ENCODE peak calls at places on chromosomes 1 and 21, in eight cellular contexts. D is PC-3, M is colonic mucosa, J is neuronal stem cell, Z is gastrocnemius medialis, C is sigmoid colon, W is lower lobe of right lung, S is K562. R is an unnamed sample.

GRCh38 chr1:193335797-193336428 is 149.5 kb upstream of the B3GALT2 start:
- DNase-seq in D (no peak), M (no peak), J (no peak), Z (no peak), C (no peak), W (no peak), S (no peak), R (no peak)

GRCh38 chr1:25993197-25993951 is 4.5 kb downstream of the PAFAH2 start:
- DNase-seq in D (no peak), M (no peak), J (no peak), Z (no peak), C (no peak), W (no peak), S (peak; percentile 72), R (no peak)

GRCh38 chr1:19414490-19414889 is 70.8 kb downstream of the CAPZB start:
- DNase-seq in D (no peak), M (no peak), J (no peak), Z (peak; percentile 73), C (peak; percentile 91), W (no peak), S (no peak), R (no peak)

GRCh38 chr1:38991638-38992449 is 768 bp downstream of the AKIRIN1 start:
- DNase-seq in D (peak; percentile 45), M (peak; percentile 53), J (peak; percentile 35), Z (peak; percentile 22), C (peak; percentile 79), W (peak; percentile 48), S (peak; percentile 56), R (no peak)

GRCh38 chr1:228174482-228175315 is 9.1 kb downstream of the IBA57 start:
- DNase-seq in D (peak; percentile 51), M (no peak), J (no peak), Z (peak; percentile 59), C (peak; percentile 65), W (peak; percentile 55), S (peak; percentile 81), R (no peak)

GRCh38 chr1:200330770-200331428 is 78.9 kb downstream of the ZNF281 start:
- DNase-seq in D (no peak), M (no peak), J (peak; percentile 79), Z (no peak), C (no peak), W (no peak), S (no peak), R (no peak)

GRCh38 chr1:209363112-209363511 is 220.4 kb upstream of the CAMK1G start:
- DNase-seq in D (peak; percentile 72), M (peak; percentile 27), J (no peak), Z (no peak), C (no peak), W (no peak), S (no peak), R (no peak)

GRCh38 chr1:14663773-14664172 is 65.3 kb downstream of the KAZN start:
- DNase-seq in D (no peak), M (no peak), J (no peak), Z (no peak), C (no peak), W (no peak), S (no peak), R (no peak)

GRCh38 chr1:151485685-151486255 is 25.4 kb upstream of the CGN start:
- DNase-seq in D (no peak), M (no peak), J (no peak), Z (no peak), C (no peak), W (no peak), S (no peak), R (no peak)

GRCh38 chr1:57013522-57013921 is 47.7 kb upstream of the C8B start:
- DNase-seq in D (no peak), M (no peak), J (no peak), Z (no peak), C (no peak), W (no peak), S (no peak), R (no peak)

GRCh38 chr21:28738305-28738704 is 254.4 kb downstream of the LTN1 start:
- DNase-seq in D (no peak), M (no peak), J (no peak), Z (no peak), C (no peak), W (no peak), S (no peak), R (no peak)

GRCh38 chr1:154344977-154345837 is 19.9 kb downstream of the ATP8B2 start:
- DNase-seq in D (peak; percentile 67), M (peak; percentile 62), J (no peak), Z (no peak), C (no peak), W (peak; percentile 63), S (peak; percentile 86), R (no peak)

GRCh38 chr1:206892351-206892984 is 4.8 kb upstream of the IL24 start:
- DNase-seq in D (peak; percentile 49), M (no peak), J (no peak), Z (no peak), C (no peak), W (no peak), S (no peak), R (no peak)

GRCh38 chr1:6424000-6424565 is 493 bp upstream of the ESPN start:
- DNase-seq in D (peak; percentile 50), M (no peak), J (no peak), Z (no peak), C (no peak), W (no peak), S (no peak), R (no peak)

GRCh38 chr1:168170552-168171508 is 7.9 kb upstream of the TIPRL start:
- DNase-seq in D (no peak), M (no peak), J (no peak), Z (no peak), C (no peak), W (no peak), S (peak; percentile 16), R (no peak)

GRCh38 chr1:205344010-205344808 is 12.5 kb downstream of the KLHDC8A start:
- DNase-seq in D (no peak), M (peak; percentile 42), J (no peak), Z (no peak), C (no peak), W (peak; percentile 62), S (peak; percentile 63), R (no peak)

GRCh38 chr1:54571803-54572202 is 23.8 kb downstream of the ACOT11 start:
- DNase-seq in D (no peak), M (no peak), J (no peak), Z (no peak), C (no peak), W (no peak), S (no peak), R (no peak)

GRCh38 chr1:36432616-36433015 is 17.6 kb downstream of the OSCP1 start:
- DNase-seq in D (no peak), M (no peak), J (no peak), Z (no peak), C (no peak), W (no peak), S (no peak), R (no peak)

GRCh38 chr1:42334240-42335049 is 590 bp downstream of the FOXJ3 start:
- DNase-seq in D (peak; percentile 55), M (peak; percentile 63), J (peak; percentile 58), Z (peak; percentile 53), C (peak; percentile 78), W (peak; percentile 66), S (peak; percentile 82), R (no peak)

GRCh38 chr1:202551683-202552082 is 158.6 kb downstream of the SYT2 start:
- DNase-seq in D (peak; percentile 6), M (no peak), J (no peak), Z (no peak), C (peak; percentile 86), W (no peak), S (peak; percentile 86), R (no peak)
- H3K27ac ChIP-seq in D (no peak overlapping the region), M (peak overlapping the region; percentile 9), J (no peak overlapping the region), Z (peak overlapping the region; percentile 5), C (peak overlapping the region; percentile 94), W (no peak overlapping the region), S (peak overlapping the region; percentile 12), R (peak overlapping the region; percentile 92)

GRCh38 chr1:109931189-109931672 is 20.6 kb downstream of the CSF1 start:
- DNase-seq in D (peak; percentile 42), M (peak; percentile 69), J (peak; percentile 91), Z (peak; percentile 68), C (peak; percentile 84), W (peak; percentile 87), S (peak; percentile 90), R (no peak)
- H3K27ac ChIP-seq in D (no peak overlapping the region), M (peak overlapping the region; percentile 73), J (peak overlapping the region; percentile 88), Z (peak overlapping the region; percentile 80), C (peak overlapping the region; percentile 79), W (peak overlapping the region; percentile 53), S (peak overlapping the region; percentile 67), R (peak overlapping the region; percentile 76)

DNA sequence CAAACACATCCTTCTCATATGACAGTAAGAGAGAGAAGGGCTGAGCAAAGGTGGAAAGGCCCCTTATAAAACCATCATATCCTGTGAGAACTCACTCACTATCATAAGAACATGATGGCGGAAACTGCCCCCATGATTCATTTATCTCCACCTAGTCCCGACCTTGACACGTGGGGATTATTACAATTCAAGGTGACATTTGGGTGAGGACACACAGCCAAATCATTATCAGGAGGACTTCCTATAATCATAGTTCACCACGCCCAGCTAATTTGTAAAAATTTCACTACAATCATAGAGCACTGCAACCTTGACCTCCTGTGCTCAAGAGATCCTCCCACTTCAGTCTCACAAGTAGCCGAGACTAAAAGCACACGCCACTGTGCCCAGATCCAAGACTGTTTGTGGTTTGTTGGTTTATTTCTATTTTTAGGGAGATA is 164.8 kb downstream of the RERE start:
- DNase-seq in D (no peak), M (no peak), J (no peak), Z (no peak), C (no peak), W (no peak), S (no peak), R (no peak)
- H3K27ac ChIP-seq in D (no peak overlapping the region), M (no peak overlapping the region), J (no peak overlapping the region), Z (peak overlapping the region; percentile 54), C (peak overlapping the region; percentile 21), W (no peak overlapping the region), S (peak overlapping the region; percentile 25), R (peak overlapping the region; percentile 20)

GRCh38 chr1:164709541-164710287 is 150.7 kb downstream of the PBX1 start:
- DNase-seq in D (peak; percentile 46), M (no peak), J (no peak), Z (no peak), C (no peak), W (no peak), S (no peak), R (no peak)

GRCh38 chr1:164708596-164708995 is 149.6 kb downstream of the PBX1 start:
- DNase-seq in D (no peak), M (no peak), J (no peak), Z (no peak), C (no peak), W (no peak), S (no peak), R (no peak)

GRCh38 chr1:164707868-164708331 is 148.9 kb downstream of the PBX1 start:
- DNase-seq in D (peak; percentile 97), M (no peak), J (no peak), Z (peak; percentile 87), C (peak; percentile 79), W (no peak), S (peak; percentile 16), R (no peak)

GRCh38 chr1:164706596-164706995 is 147.6 kb downstream of the PBX1 start:
- DNase-seq in D (peak; percentile 51), M (peak; percentile 34), J (no peak), Z (no peak), C (no peak), W (no peak), S (no peak), R (no peak)

DNA sequence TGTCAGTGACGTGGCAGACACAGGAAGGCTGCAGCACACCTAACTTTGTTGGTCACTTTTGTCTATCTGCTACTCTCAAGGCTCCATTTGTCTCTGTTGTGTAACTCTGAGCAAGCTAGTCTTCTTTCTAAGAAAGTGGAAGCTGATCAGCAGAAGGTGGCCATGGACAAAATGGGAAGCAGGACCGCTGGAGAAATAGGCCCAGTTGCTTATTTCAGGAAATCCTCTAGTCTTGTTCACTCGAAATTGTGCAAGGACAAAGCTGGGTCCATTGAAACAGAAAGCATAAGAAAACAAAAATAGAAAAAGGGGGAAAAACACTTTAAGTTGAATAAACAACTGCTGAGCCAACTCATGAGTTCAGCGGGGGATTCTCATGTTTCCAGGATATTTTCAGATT is 150.1 kb downstream of the PBX1 start:
- DNase-seq in D (no peak), M (no peak), J (no peak), Z (no peak), C (no peak), W (no peak), S (no peak), R (no peak)
- H3K27ac ChIP-seq in D (peak overlapping the region; percentile 95), M (peak overlapping the region; percentile 20), J (no peak overlapping the region), Z (peak overlapping the region; percentile 4), C (peak overlapping the region; percentile 87), W (no peak overlapping the region), S (no peak overlapping the region), R (peak overlapping the region; percentile 83)